ENCODE peak calls at places on chromosomes 4 and X, in six cellular contexts. K is activated T-cell treated with anti-CD3 and anti-CD28 coated beads for 48 hours; E is kidney tubule cell; L is neuronal stem cell; Q is stimulated activated CD4-positive, alpha-beta T cell treated with anti-CD3 and anti-CD28 coated beads, TNF-alpha, amount 100 ng/mL, for 1 hour; W is activated CD4-positive, alpha-beta T cell treated with anti-CD3 and anti-CD28 coated beads, Interleukin-2, amount 50 U/mL, for 4 hours. U is an unnamed sample.

GRCh38 chr4:140257461-140258305 is 103.7 kb upstream of the MAML3 start:
- DNase-seq in K (no peak), E (peak), L (no peak), Q (no peak), W (no peak), U (no peak)

GRCh38 chr4:176357359-176358082 is 37.8 kb downstream of the SPCS3 start:
- DNase-seq in K (no peak), E (no peak), L (no peak), Q (no peak), W (no peak), U (no peak)

GRCh38 chrX:132119821-132120220 is 8.0 kb downstream of the FRMD7 start:
- DNase-seq in K (no peak), E (no peak), L (peak), Q (no peak), W (no peak), U (peak)

GRCh38 chr4:97656034-97656720 is 487.1 kb downstream of the STPG2 start:
- DNase-seq in K (no peak), E (peak), L (no peak), Q (no peak), W (no peak), U (no peak)

GRCh38 chr4:101527186-101527585 is 179.9 kb upstream of the PPP3CA start:
- DNase-seq in K (peak), E (peak), L (no peak), Q (peak), W (peak), U (no peak)

GRCh38 chr4:102694791-102695190 is 66.0 kb downstream of the MANBA start:
- DNase-seq in K (no peak), E (no peak), L (no peak), Q (no peak), W (no peak), U (no peak)

GRCh38 chr4:84493092-84493850 is 5.8 kb downstream of the NKX6-1 start:
- DNase-seq in K (no peak), E (peak), L (no peak), Q (no peak), W (no peak), U (peak)

GRCh38 chrX:39161856-39162255 is 360.6 kb downstream of the MID1IP1 start:
- DNase-seq in K (no peak), E (no peak), L (no peak), Q (no peak), W (no peak), U (no peak)